ENCODE peak calls at places on chromosomes 12 and 14, in four cellular contexts. X, Y, I and T are unnamed samples.
A peak's percentile ranks its signal among the peaks of the same experiment; 100 is the strongest.

GRCh38 chr12:43148711-43149110 is 403.3 kb downstream of the ADAMTS20 start:
- DNase-seq in I (no peak), X (no peak), Y (no peak), T (no peak)

GRCh38 chr12:82931349-82932116 is 244.8 kb downstream of the TMTC2 start:
- DNase-seq in X (no peak), Y (no peak), I (no peak), T (no peak)

GRCh38 chr12:9808531-9808930 is 18.8 kb upstream of the KLRF1 start:
- DNase-seq in X (no peak), Y (no peak), I (no peak), T (no peak)

GRCh38 chr14:63656194-63656593 is 14.5 kb upstream of the WDR89 start:
- DNase-seq in X (no peak), Y (no peak), I (no peak), T (no peak)

GRCh38 chr14:79415726-79416125 is 795.6 kb downstream of the DIO2 start:
- DNase-seq in X (no peak), I (no peak), Y (no peak), T (no peak)

GRCh38 chr12:52233462-52234141 is 559 bp downstream of the KRT7 start:
- DNase-seq in I (no peak), X (peak; percentile 46), Y (no peak), T (no peak)

GRCh38 chr12:52086366-52086765 is 6.9 kb downstream of the SMIM41 start:
- DNase-seq in I (no peak), X (no peak), Y (no peak), T (no peak)

GRCh38 chr14:21894003-21894897 is 220.6 kb upstream of the OR4E1 start:
- DNase-seq in X (peak; percentile 62), Y (no peak), I (no peak), T (peak; percentile 19)

GRCh38 chr14:90624732-90625444 is 191.3 kb downstream of the TTC7B start:
- DNase-seq in X (no peak), I (no peak), Y (peak; percentile 53), T (no peak)

GRCh38 chr12:2813573-2814185 is 1.2 kb downstream of the ITFG2 start:
- DNase-seq in Y (peak; percentile 69), I (peak; percentile 63), X (peak; percentile 54), T (peak; percentile 65)

GRCh38 chr14:106506901-106507305 is 980.5 kb downstream of the TMEM121 start:
- DNase-seq in X (no peak), Y (no peak), I (no peak), T (no peak)

GRCh38 chr12:62346817-62347216 is 86.6 kb downstream of the USP15 start:
- DNase-seq in X (no peak), Y (no peak), I (no peak), T (no peak)

GRCh38 chr12:11753151-11753501 is 103.7 kb downstream of the ETV6 start:
- DNase-seq in I (no peak), X (peak; percentile 31), Y (no peak), T (no peak)

GRCh38 chr12:110137786-110138185 is 13.6 kb downstream of the IFT81 start:
- DNase-seq in X (no peak), Y (no peak), I (no peak), T (no peak)

GRCh38 chr12:587551-588322 is 75.5 kb downstream of the NINJ2 start:
- DNase-seq in Y (no peak), I (peak; percentile 71), X (no peak), T (no peak)

GRCh38 chr12:107110519-107110859 is 17.1 kb upstream of the CRY1 start:
- DNase-seq in Y (no peak), X (no peak), I (no peak), T (no peak)

GRCh38 chr12:51921017-51921725 is 13.9 kb downstream of the ACVRL1 start:
- DNase-seq in I (no peak), X (no peak), Y (no peak), T (no peak)

GRCh38 chr14:103488960-103489359 is 33.7 kb downstream of the CKB start:
- DNase-seq in I (no peak), Y (no peak), X (no peak), T (no peak)

GRCh38 chr12:26028953-26029740 is 70.7 kb downstream of the RASSF8 start:
- DNase-seq in I (peak; percentile 28), Y (peak; percentile 17), X (no peak), T (peak; percentile 30)

GRCh38 chr12:108856428-108857157 is 790 bp downstream of the SSH1 start:
- DNase-seq in I (no peak), X (peak; percentile 26), Y (peak; percentile 25), T (no peak)

GRCh38 chr12:15193927-15194326 is 27.3 kb downstream of the RERG start:
- DNase-seq in I (no peak), Y (no peak), X (no peak), T (no peak)

GRCh38 chr14:23177181-23177580 is 6.3 kb downstream of the SLC7A8 start:
- DNase-seq in Y (no peak), I (no peak), X (no peak), T (no peak)

GRCh38 chr14:75452900-75453816 is 25.3 kb downstream of the JDP2 start:
- DNase-seq in I (no peak), Y (peak; percentile 86), X (peak; percentile 84), T (no peak)

GRCh38 chr12:114952573-114953196 is 268.7 kb upstream of the TBX3 start:
- DNase-seq in X (no peak), Y (no peak), I (no peak), T (no peak)

GRCh38 chr14:45057881-45058364 is 26.0 kb upstream of the PRPF39 start:
- DNase-seq in X (no peak), Y (peak; percentile 82), I (no peak), T (no peak)

GRCh38 chr14:105067140-105067968 is 2.1 kb upstream of the GPR132 start:
- DNase-seq in I (no peak), X (no peak), Y (no peak), T (no peak)

GRCh38 chr12:115037830-115038229 is 353.9 kb upstream of the TBX3 start:
- DNase-seq in X (no peak), I (no peak), Y (no peak), T (no peak)

GRCh38 chr12:3933074-3933818 is 60.0 kb upstream of the PARP11 start:
- DNase-seq in X (no peak), I (no peak), Y (no peak), T (no peak)

GRCh38 chr12:1825382-1826102 is 5.2 kb downstream of the LRTM2 start:
- DNase-seq in Y (peak; percentile 75), I (no peak), X (no peak), T (no peak)

GRCh38 chr12:34207858-34208257 is 185.6 kb downstream of the ALG10 start:
- DNase-seq in Y (no peak), I (no peak), X (no peak), T (no peak)

DNA sequence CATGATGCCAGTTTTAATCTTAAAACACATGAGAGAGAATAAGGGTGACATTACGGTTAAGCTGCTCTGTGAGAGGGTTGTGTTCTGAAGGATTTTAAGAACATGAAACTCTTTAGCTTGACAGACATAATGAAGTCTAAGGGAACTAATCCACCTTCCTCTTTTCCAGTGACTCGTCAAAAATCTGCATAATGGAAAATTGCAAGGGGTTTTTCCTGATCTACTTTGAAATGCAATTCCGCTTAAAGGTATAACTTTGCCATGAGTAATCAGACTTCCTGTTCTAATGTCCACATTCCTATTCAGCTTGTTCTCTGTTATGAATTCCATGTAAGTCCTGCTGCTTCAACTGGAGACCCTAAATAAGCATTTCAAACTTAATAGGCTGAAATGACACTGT is at the start of gene ZNF705A:
- DNase-seq in Y (peak; percentile 29), X (no peak), I (no peak), T (no peak)
- TF ChIP-seq ELF4 in Y (no peak), X (no peak), I (no peak), T (no peak)

DNA sequence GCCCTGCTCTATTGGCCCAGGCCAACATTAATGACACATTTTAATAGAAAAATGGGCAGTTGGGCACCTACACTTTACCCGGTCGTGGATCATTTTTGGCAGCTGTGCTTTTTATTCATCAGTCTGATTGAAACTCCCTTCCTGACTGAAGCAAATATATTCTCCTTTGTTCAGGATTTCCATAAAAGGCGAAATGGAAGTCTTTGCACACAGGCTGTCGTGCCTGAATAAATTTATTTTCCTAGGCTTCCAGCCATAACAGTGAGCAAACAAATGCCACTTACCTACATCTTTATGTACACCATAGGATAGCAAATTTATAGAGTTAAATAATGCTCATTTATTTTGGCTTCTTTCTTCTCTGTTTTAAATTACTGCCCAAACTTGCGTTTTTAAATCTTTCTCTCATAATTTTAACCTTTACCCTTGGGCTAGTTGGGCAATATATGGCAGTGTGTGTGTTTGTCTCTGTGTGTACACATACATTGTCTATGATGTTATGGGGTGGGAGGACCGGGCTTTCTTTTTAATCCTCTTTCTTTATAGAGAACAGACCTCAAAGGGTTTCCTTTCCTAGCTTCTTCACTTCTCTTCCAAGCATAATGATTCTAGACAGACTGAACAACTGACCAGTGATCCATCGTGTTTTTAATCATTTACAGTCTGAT is 480.8 kb upstream of the DCN start:
- DNase-seq in X (no peak), I (no peak), Y (no peak), T (no peak)
- TF ChIP-seq ELF4 in X (no peak), I (no peak), Y (no peak), T (no peak)

GRCh38 chr12:102513272-102513671 is 32.9 kb upstream of the IGF1 start:
- DNase-seq in Y (no peak), X (no peak), I (no peak), T (no peak)
- TF ChIP-seq ELF4 in Y (no peak), X (no peak), I (no peak), T (no peak)

GRCh38 chr14:69092840-69093422 is 60.0 kb downstream of the DCAF5 start:
- DNase-seq in Y (no peak), X (no peak), I (no peak), T (no peak)

GRCh38 chr14:69094481-69094880 is 58.4 kb downstream of the DCAF5 start:
- DNase-seq in I (peak; percentile 15), X (no peak), Y (no peak), T (no peak)

GRCh38 chr14:69091695-69092094 is 61.2 kb downstream of the DCAF5 start:
- DNase-seq in I (no peak), X (no peak), Y (no peak), T (no peak)

GRCh38 chr14:69096766-69097475 is 56.0 kb downstream of the DCAF5 start:
- DNase-seq in I (no peak), X (no peak), Y (no peak), T (no peak)

DNA sequence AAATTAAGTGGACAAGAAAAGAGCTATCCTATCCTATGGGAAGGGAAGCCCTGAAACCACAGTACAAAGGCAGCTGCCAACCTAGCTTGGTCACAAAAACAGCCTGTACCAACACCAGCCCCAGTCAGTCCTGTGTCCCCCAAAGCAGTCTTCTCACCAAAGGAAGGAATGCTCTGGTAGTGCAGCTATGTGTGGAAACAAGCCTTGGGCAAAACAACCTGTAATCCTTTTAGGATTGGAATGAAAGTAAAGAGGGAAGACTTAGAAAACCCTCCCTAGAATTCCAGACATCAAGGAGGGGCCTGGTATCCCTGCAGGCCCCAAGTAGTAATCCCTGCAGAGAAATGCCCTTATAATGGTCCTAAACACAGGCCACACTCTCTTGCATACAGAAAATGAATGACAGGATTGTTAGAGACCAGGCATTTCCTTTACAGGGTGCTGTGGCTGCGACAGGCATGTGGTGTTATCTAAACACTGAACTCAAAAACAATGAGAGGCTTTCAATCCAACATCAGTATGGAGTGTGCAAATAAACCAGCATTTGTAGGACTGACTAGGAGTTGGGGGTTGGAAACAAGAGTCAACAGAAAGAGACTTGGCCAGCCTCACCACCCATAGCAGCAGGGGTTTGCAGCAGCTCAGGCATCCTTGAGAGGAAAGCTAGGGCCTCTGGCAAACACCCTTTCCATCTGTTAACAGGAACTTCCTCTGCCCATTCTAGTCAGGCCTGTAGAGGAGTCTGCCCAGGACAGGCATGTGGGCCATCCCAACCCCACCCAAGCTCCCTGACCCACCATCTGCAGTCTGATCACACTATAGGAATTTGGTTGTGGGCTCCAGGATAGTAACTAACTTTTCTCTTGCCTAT is 59.1 kb downstream of the DCAF5 start:
- DNase-seq in I (no peak), X (no peak), Y (peak; percentile 97), T (no peak)
- TF ChIP-seq ELF4 in I (no peak), X (no peak), Y (peak; percentile 30), T (no peak)